ENCODE peak calls at places on chromosomes 7 and 10, in four cellular contexts. X is WERI-Rb-1, U is germinal center, L is HuH-7. B is an unnamed sample.

GRCh38 chr10:110398419-110399162 is 93.9 kb upstream of the SMNDC1 start:
- DNase-seq in U (no peak), X (peak; percentile 68), L (no peak), B (no peak)

GRCh38 chr7:3272691-3273141 is 28.3 kb upstream of the SDK1 start:
- DNase-seq in U (no peak), L (no peak), X (peak; percentile 89), B (no peak)

GRCh38 chr7:95874541-95875265 is 102.3 kb downstream of the DYNC1I1 start:
- DNase-seq in U (no peak), L (no peak), X (no peak), B (no peak)

GRCh38 chr7:37342665-37343471 is 105.8 kb downstream of the ELMO1 start:
- DNase-seq in X (no peak), U (peak; percentile 77), L (no peak), B (no peak)

GRCh38 chr10:124225468-124226270 is 132.3 kb upstream of the CHST15 start:
- DNase-seq in L (no peak), X (no peak), U (peak; percentile 45), B (peak; percentile 3)

GRCh38 chr7:40709077-40709964 is 574.5 kb downstream of the SUGCT start:
- DNase-seq in X (no peak), U (no peak), L (no peak), B (no peak)

GRCh38 chr7:131122394-131122793 is 205.3 kb upstream of the MKLN1 start:
- DNase-seq in X (no peak), U (no peak), L (no peak), B (no peak)

GRCh38 chr7:11570922-11571550 is 261.0 kb downstream of the THSD7A start:
- DNase-seq in X (no peak), U (no peak), L (no peak), B (no peak)

GRCh38 chr7:17456541-17456940 is 158.1 kb downstream of the AHR start:
- DNase-seq in L (no peak), U (no peak), X (no peak), B (no peak)

GRCh38 chr10:22823109-22823508 is 104.7 kb upstream of the ARMC3 start:
- DNase-seq in L (peak; percentile 33), X (no peak), U (no peak), B (peak; percentile 71)

GRCh38 chr10:79442171-79443040 is 3.0 kb downstream of the ZCCHC24 start:
- DNase-seq in U (no peak), L (no peak), X (peak; percentile 61), B (no peak)

GRCh38 chr10:113539789-113540188 is 13.1 kb upstream of the HABP2 start:
- DNase-seq in L (no peak), U (no peak), X (no peak), B (peak; percentile 56)

GRCh38 chr7:42522227-42522991 is 285.4 kb upstream of the GLI3 start:
- DNase-seq in L (no peak), U (no peak), X (peak; percentile 38), B (no peak)

GRCh38 chr7:144738708-144739314 is 97.0 kb downstream of the TPK1 start:
- DNase-seq in U (peak; percentile 2), X (peak; percentile 26), L (no peak), B (peak; percentile 32)

GRCh38 chr7:43076189-43076605 is 36.2 kb upstream of the HECW1 start:
- DNase-seq in U (no peak), L (no peak), X (no peak), B (no peak)

GRCh38 chr7:106589495-106589879 is 71.5 kb downstream of the CCDC71L start:
- DNase-seq in L (no peak), X (no peak), U (no peak), B (no peak)

GRCh38 chr7:151758994-151759540 is 117.8 kb downstream of the PRKAG2 start:
- DNase-seq in X (no peak), U (no peak), L (no peak), B (no peak)

GRCh38 chr7:77747178-77747577 is 50.9 kb downstream of the RSBN1L start:
- DNase-seq in X (no peak), U (no peak), L (no peak), B (no peak)

GRCh38 chr10:106555599-106555998 is 608.9 kb downstream of the SORCS1 start:
- DNase-seq in L (no peak), X (no peak), U (no peak), B (no peak)

GRCh38 chr10:5666324-5667220 is at the start of gene ASB13:
- DNase-seq in X (peak; percentile 50), L (peak; percentile 82), U (peak; percentile 59), B (peak; percentile 89)

GRCh38 chr7:83271212-83272099 is 108.8 kb upstream of the PCLO start:
- DNase-seq in U (no peak), L (no peak), X (peak; percentile 18), B (peak; percentile 5)

GRCh38 chr10:83965473-83965872 is 173.8 kb upstream of the GHITM start:
- DNase-seq in L (no peak), X (no peak), U (no peak), B (no peak)

GRCh38 chr7:77665161-77665560 is 31.1 kb upstream of the RSBN1L start:
- DNase-seq in U (no peak), L (no peak), X (no peak), B (no peak)

GRCh38 chr10:16673443-16673842 is 143.8 kb downstream of the RSU1 start:
- DNase-seq in L (no peak), X (no peak), U (no peak), B (no peak)

GRCh38 chr10:47305566-47305965 is 5.6 kb downstream of the GDF10 start:
- DNase-seq in X (no peak), L (no peak), U (no peak), B (no peak)

GRCh38 chr10:71211759-71212248 is 566 bp upstream of the UNC5B start:
- DNase-seq in U (no peak), L (no peak), X (no peak), B (peak; percentile 32)

GRCh38 chr7:75989084-75989725 is 5.2 kb downstream of the TMEM120A start:
- DNase-seq in U (no peak), L (no peak), X (no peak), B (no peak)

GRCh38 chr7:78254397-78255055 is 456.0 kb downstream of the PHTF2 start:
- DNase-seq in L (no peak), X (no peak), U (no peak), B (no peak)

GRCh38 chr7:94654764-94655561 is 970 bp downstream of the SGCE start:
- DNase-seq in X (peak; percentile 23), L (no peak), U (no peak), B (peak; percentile 40)

GRCh38 chr10:6313107-6313895 is 110.6 kb downstream of the PFKFB3 start:
- DNase-seq in L (no peak), U (no peak), X (no peak), B (no peak)

GRCh38 chr10:63712717-63713115 is 191.5 kb downstream of the REEP3 start:
- DNase-seq in L (no peak), X (no peak), U (no peak), B (no peak)

GRCh38 chr7:141737118-141737835 is 881 bp upstream of the SSBP1 start:
- DNase-seq in L (peak; percentile 9), X (no peak), U (no peak), B (peak; percentile 51)

GRCh38 chr7:150866932-150867564 is 14.7 kb downstream of the AOC1 start:
- DNase-seq in L (no peak), X (no peak), U (no peak), B (no peak)

GRCh38 chr7:147937428-147937827 is 653.1 kb upstream of the C7orf33 start:
- DNase-seq in L (no peak), U (no peak), X (no peak), B (no peak)

GRCh38 chr10:100341953-100342626 is 4.9 kb upstream of the SCD start:
- DNase-seq in L (peak; percentile 78), X (peak; percentile 78), U (peak; percentile 48), B (peak; percentile 81)

GRCh38 chr7:17669204-17669603 is 271.1 kb downstream of the SNX13 start:
- DNase-seq in L (no peak), X (no peak), U (no peak), B (no peak)

B was measured in Caco-2.